ENCODE peak calls at places on chromosomes 6 and 20, in nine cellular contexts. S is upper lobe of left lung, B is fibroblast of mammary gland, D is cardiac fibroblast, W is mucosa of descending colon, J is MCF 10A, T is colonic mucosa, I is vagina, Q is neural progenitor cell. O is an unnamed sample.
A peak's percentile ranks its signal among the peaks of the same experiment; 100 is the strongest.

GRCh38 chr20:32429343-32429742 is 71.2 kb downstream of the ASXL1 start:
- DNase-seq in S (no peak), B (no peak), D (no peak), W (no peak), J (no peak), T (no peak), I (no peak), Q (no peak), O (no peak)

GRCh38 chr20:17610566-17611289 is 40.9 kb downstream of the DSTN start:
- DNase-seq in S (peak; percentile 81), B (no peak), D (no peak), W (peak; percentile 80), J (no peak), T (peak; percentile 80), I (peak; percentile 93), Q (no peak), O (no peak)

GRCh38 chr20:64143018-64143801 is 21.0 kb upstream of the MYT1 start:
- DNase-seq in S (no peak), B (no peak), D (no peak), W (no peak), J (no peak), T (no peak), I (no peak), Q (peak; percentile 30), O (no peak)

GRCh38 chr20:47751449-47751848 is 33.8 kb downstream of the SULF2 start:
- DNase-seq in S (no peak), B (no peak), D (no peak), W (no peak), J (no peak), T (no peak), I (no peak), Q (no peak), O (no peak)

GRCh38 chr20:63293866-63294535 is 1.0 kb downstream of the COL20A1 start:
- DNase-seq in S (no peak), B (no peak), D (no peak), W (no peak), J (no peak), T (no peak), I (no peak), Q (peak; percentile 18), O (no peak)

GRCh38 chr6:170203212-170203611 is 87.7 kb downstream of the DLL1 start:
- DNase-seq in S (no peak), B (no peak), D (no peak), W (no peak), J (no peak), T (peak; percentile 11), I (peak; percentile 19), Q (no peak), O (no peak)

GRCh38 chr20:59013031-59013951 is 5.9 kb upstream of the TUBB1 start:
- DNase-seq in S (no peak), B (no peak), D (no peak), W (no peak), J (no peak), T (no peak), I (peak; percentile 90), Q (no peak), O (no peak)

GRCh38 chr6:141451508-141452353 is 681.0 kb upstream of the GJE1 start:
- DNase-seq in S (no peak), B (peak; percentile 85), D (peak; percentile 85), W (no peak), J (peak; percentile 38), T (no peak), I (no peak), Q (peak; percentile 52), O (no peak)

GRCh38 chr6:81171991-81172740 is 580.3 kb downstream of the TENT5A start:
- DNase-seq in S (no peak), B (peak; percentile 71), D (peak; percentile 79), W (no peak), J (peak; percentile 18), T (no peak), I (no peak), Q (no peak), O (no peak)

GRCh38 chr6:111975501-111975900 is 78.4 kb upstream of the CCN6 start:
- DNase-seq in S (no peak), B (no peak), D (no peak), W (no peak), J (no peak), T (no peak), I (no peak), Q (no peak), O (no peak)

GRCh38 chr6:155389130-155389529 is 66.5 kb downstream of the NOX3 start:
- DNase-seq in S (no peak), B (peak; percentile 78), D (peak; percentile 88), W (no peak), J (peak; percentile 36), T (no peak), I (no peak), Q (no peak), O (no peak)

GRCh38 chr6:118709859-118710350 is 58.5 kb upstream of the CEP85L start:
- DNase-seq in S (no peak), B (peak; percentile 81), D (peak; percentile 87), W (peak; percentile 34), J (peak; percentile 78), T (peak; percentile 26), I (no peak), Q (no peak), O (peak; percentile 47)

GRCh38 chr6:150314230-150315188 is 54.3 kb upstream of the IYD start:
- DNase-seq in S (no peak), B (no peak), D (no peak), W (no peak), J (no peak), T (no peak), I (no peak), Q (no peak), O (no peak)

GRCh38 chr6:24571361-24571760 is 74.6 kb downstream of the KIAA0319 start:
- DNase-seq in S (no peak), B (no peak), D (no peak), W (no peak), J (no peak), T (no peak), I (no peak), Q (no peak), O (no peak)

GRCh38 chr6:10555625-10556309 is 34.6 kb downstream of the GCNT2 start:
- DNase-seq in S (no peak), B (peak; percentile 2), D (peak; percentile 2), W (peak; percentile 56), J (peak; percentile 49), T (peak; percentile 55), I (no peak), Q (peak; percentile 84), O (no peak)

GRCh38 chr6:126529605-126530004 is 189.7 kb downstream of the CENPW start:
- DNase-seq in S (no peak), B (peak; percentile 8), D (no peak), W (no peak), J (no peak), T (no peak), I (no peak), Q (no peak), O (no peak)
- TF ChIP-seq CTCF in S (no peak), B (peak; percentile 11), D (no peak), W (no peak), J (no peak), T (no peak), I (no peak), Q (no peak), O (no peak)

GRCh38 chr6:9499709-9500108 is 915.2 kb downstream of the TFAP2A start:
- DNase-seq in S (no peak), B (peak; percentile 15), D (no peak), W (no peak), J (no peak), T (no peak), I (no peak), Q (no peak), O (no peak)
- TF ChIP-seq CTCF in S (no peak), B (no peak), D (no peak), W (no peak), J (no peak), T (no peak), I (no peak), Q (no peak), O (no peak)

GRCh38 chr20:38317422-38317821 is 13.5 kb downstream of the BPI start:
- DNase-seq in S (no peak), B (no peak), D (no peak), W (no peak), J (no peak), T (no peak), I (no peak), Q (no peak), O (no peak)

GRCh38 chr20:38313676-38314075 is 9.7 kb downstream of the BPI start:
- DNase-seq in S (no peak), B (no peak), D (no peak), W (no peak), J (no peak), T (no peak), I (no peak), Q (no peak), O (no peak)

GRCh38 chr20:38311100-38311499 is 7.1 kb downstream of the BPI start:
- DNase-seq in S (no peak), B (no peak), D (no peak), W (no peak), J (no peak), T (no peak), I (no peak), Q (no peak), O (no peak)

GRCh38 chr20:38316341-38316740 is 12.4 kb downstream of the BPI start:
- DNase-seq in S (no peak), B (no peak), D (no peak), W (no peak), J (no peak), T (no peak), I (no peak), Q (no peak), O (no peak)

GRCh38 chr20:38315290-38315966 is 11.5 kb downstream of the BPI start:
- DNase-seq in S (no peak), B (peak; percentile 36), D (peak; percentile 48), W (no peak), J (peak; percentile 8), T (no peak), I (no peak), Q (peak; percentile 16), O (no peak)
- TF ChIP-seq CTCF in S (no peak), B (no peak), D (no peak), W (no peak), J (no peak), T (no peak), I (no peak), Q (peak; percentile 17), O (no peak)

GRCh38 chr20:16240355-16240754 is 332.9 kb downstream of the KIF16B start:
- DNase-seq in S (no peak), B (no peak), D (no peak), W (no peak), J (no peak), T (no peak), I (no peak), Q (no peak), O (no peak)

GRCh38 chr20:16246870-16247269 is 326.4 kb downstream of the KIF16B start:
- DNase-seq in S (no peak), B (no peak), D (no peak), W (no peak), J (no peak), T (no peak), I (no peak), Q (no peak), O (no peak)

GRCh38 chr20:16245879-16246278 is 327.4 kb downstream of the KIF16B start:
- DNase-seq in S (no peak), B (no peak), D (no peak), W (no peak), J (no peak), T (no peak), I (peak; percentile 55), Q (no peak), O (no peak)

GRCh38 chr20:16241911-16242310 is 331.3 kb downstream of the KIF16B start:
- DNase-seq in S (no peak), B (no peak), D (no peak), W (no peak), J (peak; percentile 12), T (no peak), I (no peak), Q (no peak), O (no peak)

GRCh38 chr20:16243470-16243869 is 329.8 kb downstream of the KIF16B start:
- DNase-seq in S (no peak), B (no peak), D (no peak), W (no peak), J (no peak), T (no peak), I (no peak), Q (no peak), O (no peak)
- TF ChIP-seq CTCF in S (no peak), B (no peak), D (no peak), W (no peak), J (no peak), T (no peak), I (no peak), Q (peak; percentile 5), O (no peak)